ENCODE peak calls at places on chromosomes 16 and 17, in five cellular contexts. U is Peyer's patch, L is adipocyte, P is GM12865, M is activated T-cell treated with anti-CD3 and anti-CD28 coated beads for 24 hours. K is an unnamed sample.

GRCh38 chr16:69872888-69873287 is 78.2 kb upstream of the CLEC18A start:
- DNase-seq in U (no peak), L (no peak), P (no peak), M (no peak), K (no peak)

GRCh38 chr16:87390641-87391323 is 1.4 kb upstream of the MAP1LC3B start:
- DNase-seq in U (no peak), L (no peak), P (no peak), M (no peak), K (no peak)

GRCh38 chr16:50234771-50235556 is 31.4 kb upstream of the ADCY7 start:
- DNase-seq in U (no peak), L (peak; percentile 41), P (no peak), M (no peak), K (no peak)

GRCh38 chr16:14020141-14020540 is 51.0 kb upstream of the MRTFB start:
- DNase-seq in U (no peak), L (no peak), P (no peak), M (no peak), K (no peak)

GRCh38 chr17:28716740-28717577 is 709 bp downstream of the RAB34 start:
- DNase-seq in U (no peak), L (peak; percentile 65), P (no peak), M (no peak), K (no peak)

GRCh38 chr17:19728114-19728495 is 11.7 kb upstream of the SLC47A2 start:
- DNase-seq in U (peak; percentile 77), L (peak; percentile 94), P (no peak), M (no peak), K (no peak)

GRCh38 chr16:84599528-84600202 is 18.2 kb downstream of the COTL1 start:
- DNase-seq in U (no peak), L (peak; percentile 85), P (peak; percentile 87), M (peak; percentile 62), K (peak; percentile 84)

GRCh38 chr17:7404737-7405412 is 978 bp upstream of the TMEM256 start:
- DNase-seq in U (peak; percentile 69), L (no peak), P (no peak), M (no peak), K (no peak)

GRCh38 chr17:78242024-78242742 is 10.8 kb downstream of the TMEM235 start:
- DNase-seq in U (no peak), L (no peak), P (peak; percentile 72), M (no peak), K (peak; percentile 61)

GRCh38 chr17:48578616-48579560 is 738 bp upstream of the HOXB4 start:
- DNase-seq in U (no peak), L (no peak), P (no peak), M (no peak), K (no peak)

GRCh38 chr17:38351412-38352222 is at the start of gene SOCS7:
- DNase-seq in U (peak; percentile 96), L (peak; percentile 98), P (peak; percentile 93), M (peak; percentile 88), K (peak; percentile 82)

GRCh38 chr17:58043221-58044181 is 36.5 kb upstream of the SRSF1 start:
- DNase-seq in U (no peak), L (no peak), P (no peak), M (no peak), K (no peak)

K was measured in stimulated activated naive B cell treated with anti-CD40 and anti-IgM and Interleukin-4, amounts not matched to agents 10 μg/mL and 1 μg/mL and 100 μg/mL, for 72 hours.